ENCODE peak calls at places on chromosomes 13 and 19, in seven cellular contexts. U is IMR-90, A is H9, J is trophoblast cell, Y is neuronal stem cell, C is H1, H is mesenchymal stem cell. Q is an unnamed sample.

GRCh38 chr13:23786607-23787006 is 102.6 kb downstream of the MIPEP start:
- DNase-seq in U (no peak), A (no peak), J (no peak), Y (no peak), C (no peak), H (no peak), Q (no peak)

GRCh38 chr13:77583551-77583950 is 48.0 kb downstream of the SCEL start:
- DNase-seq in U (no peak), A (no peak), J (no peak), Y (no peak), C (no peak), H (no peak), Q (no peak)

GRCh38 chr19:1446713-1447564 is 3.0 kb upstream of the APC2 start:
- DNase-seq in U (no peak), A (peak; percentile 57), J (no peak), Y (no peak), C (peak; percentile 88), H (no peak), Q (no peak)

GRCh38 chr13:99590519-99591011 is 89.3 kb downstream of the TM9SF2 start:
- DNase-seq in U (peak; percentile 50), A (no peak), J (no peak), Y (no peak), C (no peak), H (no peak), Q (no peak)

GRCh38 chr13:51552027-51552426 is 32.2 kb upstream of the WDFY2 start:
- DNase-seq in U (no peak), A (no peak), J (no peak), Y (no peak), C (no peak), H (no peak), Q (no peak)

GRCh38 chr19:12751635-12752034 is at the start of gene BEST2:
- DNase-seq in U (no peak), A (peak; percentile 69), J (peak; percentile 54), Y (no peak), C (peak; percentile 77), H (no peak), Q (no peak)

GRCh38 chr19:10120538-10121198 is 969 bp upstream of the EIF3G start:
- DNase-seq in U (peak; percentile 92), A (no peak), J (peak; percentile 28), Y (no peak), C (no peak), H (peak; percentile 77), Q (no peak)

GRCh38 chr19:54573330-54573872 is at the start of gene LILRA2:
- DNase-seq in U (no peak), A (no peak), J (no peak), Y (no peak), C (no peak), H (no peak), Q (no peak)

GRCh38 chr13:64127856-64128255 is 2712.2 kb upstream of the PCDH20 start:
- DNase-seq in U (no peak), A (no peak), J (no peak), Y (no peak), C (no peak), H (no peak), Q (no peak)

GRCh38 chr19:32675720-32676185 is at the start of gene RGS9BP:
- DNase-seq in U (peak; percentile 59), A (peak; percentile 66), J (peak; percentile 54), Y (peak; percentile 46), C (peak; percentile 78), H (peak; percentile 82), Q (peak; percentile 49)

GRCh38 chr19:13051581-13052165 is 51.0 kb downstream of the LYL1 start:
- DNase-seq in U (peak; percentile 24), A (peak; percentile 89), J (peak; percentile 28), Y (peak; percentile 97), C (peak; percentile 85), H (peak; percentile 38), Q (peak; percentile 79)

GRCh38 chr13:48078251-48078656 is 16.6 kb downstream of the MED4 start:
- DNase-seq in U (no peak), A (no peak), J (no peak), Y (no peak), C (no peak), H (no peak), Q (peak; percentile 56)

GRCh38 chr13:48096670-48097069 is 1.8 kb upstream of the MED4 start:
- DNase-seq in U (no peak), A (no peak), J (no peak), Y (no peak), C (no peak), H (no peak), Q (no peak)

GRCh38 chr19:40598121-40598917 is 2.9 kb upstream of the LTBP4 start:
- DNase-seq in U (peak; percentile 87), A (peak; percentile 92), J (peak; percentile 85), Y (peak; percentile 92), C (peak; percentile 97), H (peak; percentile 89), Q (peak; percentile 92)

GRCh38 chr19:40600086-40600917 is 867 bp upstream of the LTBP4 start:
- DNase-seq in U (no peak), A (peak; percentile 33), J (no peak), Y (no peak), C (no peak), H (no peak), Q (no peak)

GRCh38 chr19:40601061-40601973 is at the start of gene LTBP4:
- DNase-seq in U (no peak), A (peak; percentile 40), J (no peak), Y (no peak), C (no peak), H (peak; percentile 56), Q (no peak)

GRCh38 chr19:40598918-40599307 is 2.3 kb upstream of the LTBP4 start:
- DNase-seq in U (no peak), A (no peak), J (no peak), Y (no peak), C (no peak), H (no peak), Q (no peak)

DNA sequence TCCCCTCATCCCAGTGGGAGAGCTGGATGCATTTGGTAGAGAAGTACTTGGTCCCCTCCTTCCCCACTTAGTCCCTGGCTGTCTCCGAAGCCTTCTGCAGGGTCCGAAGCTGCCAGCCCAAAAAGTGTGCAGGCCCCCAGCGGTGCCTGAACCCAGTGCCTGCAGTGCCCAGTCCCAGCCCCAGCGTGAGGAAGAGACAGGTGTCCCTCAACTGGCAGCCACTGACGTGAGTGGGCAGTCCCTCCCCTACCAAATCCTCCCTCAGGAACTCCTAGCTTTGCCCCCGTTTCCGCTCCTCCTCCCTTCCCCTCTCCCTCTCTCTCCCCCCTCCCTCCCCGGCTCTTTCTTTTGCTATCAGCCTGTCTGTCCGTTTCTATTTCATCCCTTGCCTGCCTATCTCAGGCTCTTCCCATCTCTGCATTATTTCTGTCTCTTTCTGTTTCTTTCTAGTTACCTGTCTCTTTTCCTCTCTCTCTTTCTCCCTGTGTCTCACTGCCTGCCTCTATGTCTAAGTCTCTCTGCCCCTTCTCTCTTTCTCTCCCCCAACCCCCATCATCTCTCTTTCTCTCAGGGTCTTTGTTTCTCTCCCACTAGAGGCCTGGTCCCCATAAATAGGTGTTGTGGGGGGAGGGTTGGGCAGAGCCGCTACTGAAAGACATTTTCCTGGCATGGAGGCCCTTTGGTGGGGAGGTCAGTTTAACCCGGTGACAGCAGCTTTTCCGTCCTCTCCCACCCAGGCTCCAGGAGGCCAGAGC is 1.7 kb upstream of the LTBP4 start:
- DNase-seq in U (no peak), A (peak; percentile 48), J (no peak), Y (no peak), C (no peak), H (no peak), Q (no peak)
- H3K4ac ChIP-seq in U (no peak overlapping the region), A (no peak overlapping the region), J (no peak overlapping the region), Y (no peak overlapping the region), C (no peak overlapping the region), H (no peak overlapping the region), Q (no peak overlapping the region)

DNA sequence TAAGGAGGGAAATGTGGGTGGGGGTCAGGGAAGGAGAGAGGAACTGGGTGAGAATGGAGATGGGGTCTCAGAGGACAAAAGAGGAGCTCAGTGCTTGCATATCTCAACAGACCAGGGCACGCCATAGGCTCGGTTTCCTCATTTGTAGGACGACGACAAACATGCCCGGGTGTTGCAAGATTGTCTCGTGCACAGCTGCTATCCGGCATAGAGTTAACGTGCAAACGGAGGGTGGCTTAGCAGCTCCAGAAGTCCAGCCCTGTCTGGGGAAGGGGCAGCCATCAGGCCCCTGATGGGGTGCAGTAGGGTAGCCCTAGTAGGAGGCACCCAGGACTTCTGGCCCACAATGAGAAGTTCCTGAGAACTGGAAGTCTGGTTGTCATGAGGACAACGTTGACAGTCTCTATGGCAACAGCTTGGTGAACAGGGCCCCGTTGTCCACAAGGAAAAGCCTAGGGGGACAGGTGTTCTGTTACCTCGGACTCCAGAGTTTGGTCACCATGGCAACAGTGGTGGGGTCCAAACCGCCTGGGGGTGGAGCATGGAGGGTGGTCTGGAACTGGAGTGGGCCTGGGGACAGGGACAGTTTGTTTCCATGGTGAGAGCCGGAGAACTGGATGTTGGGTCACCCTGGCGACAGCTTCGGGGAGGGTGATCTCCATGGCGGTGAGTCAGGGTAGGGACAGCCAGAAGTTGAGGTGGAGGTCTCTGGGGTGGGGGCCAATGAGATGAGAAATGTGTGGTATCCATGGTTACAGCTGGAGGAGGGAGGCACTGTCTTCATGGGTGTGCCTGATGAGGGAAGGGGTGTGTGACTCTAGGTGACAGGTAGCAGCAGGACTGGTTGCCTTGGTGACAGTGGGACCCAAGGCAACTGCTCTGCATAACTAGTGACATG is 16.8 kb downstream of the TM6SF2 start:
- DNase-seq in U (no peak), A (no peak), J (no peak), Y (no peak), C (no peak), H (no peak), Q (peak; percentile 73)
- H4K8ac ChIP-seq in U (no peak overlapping the region), A (no peak overlapping the region), J (no peak overlapping the region), Y (no peak overlapping the region), C (no peak overlapping the region), H (no peak overlapping the region), Q (no peak overlapping the region)

GRCh38 chr19:7981199-7981598 is 24.2 kb downstream of the ELAVL1 start:
- DNase-seq in U (no peak), A (no peak), J (no peak), Y (no peak), C (no peak), H (no peak), Q (no peak)

GRCh38 chr19:7980635-7981121 is 24.8 kb downstream of the ELAVL1 start:
- DNase-seq in U (no peak), A (no peak), J (no peak), Y (no peak), C (no peak), H (no peak), Q (no peak)

GRCh38 chr19:7979559-7979958 is 25.9 kb downstream of the ELAVL1 start:
- DNase-seq in U (no peak), A (no peak), J (no peak), Y (no peak), C (no peak), H (no peak), Q (no peak)

GRCh38 chr19:7979011-7979410 is 26.4 kb downstream of the ELAVL1 start:
- DNase-seq in U (no peak), A (no peak), J (no peak), Y (no peak), C (no peak), H (no peak), Q (no peak)

GRCh38 chr19:7980168-7980567 is 25.3 kb downstream of the ELAVL1 start:
- DNase-seq in U (no peak), A (no peak), J (no peak), Y (no peak), C (no peak), H (no peak), Q (no peak)
- H3K4ac ChIP-seq in U (no peak overlapping the region), A (no peak overlapping the region), J (no peak overlapping the region), Y (no peak overlapping the region), C (no peak overlapping the region), H (no peak overlapping the region), Q (no peak overlapping the region)

DNA sequence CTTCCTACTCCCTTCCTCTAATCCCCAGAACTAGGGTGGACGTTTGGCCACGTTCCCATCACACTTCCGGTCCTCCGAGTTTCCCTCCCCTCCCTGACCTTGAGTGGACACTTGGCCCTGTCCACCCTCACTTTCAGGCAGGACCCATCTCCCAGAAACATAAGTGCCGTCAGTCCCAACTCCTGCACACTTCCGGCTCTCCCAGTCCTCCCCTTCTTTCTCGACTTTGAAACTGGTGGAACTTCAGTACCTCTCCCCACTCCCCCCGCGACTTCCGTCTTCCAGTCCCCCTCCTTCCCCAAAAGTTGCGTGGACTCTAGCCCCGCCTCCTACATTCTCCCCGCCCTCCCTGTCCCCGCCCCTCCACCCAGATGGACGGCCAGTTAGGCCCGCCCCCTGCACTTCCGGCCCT is 278 bp upstream of the ZNF274 start:
- DNase-seq in U (no peak), A (no peak), J (no peak), Y (no peak), C (no peak), H (no peak), Q (no peak)
- H4K8ac ChIP-seq in U (peak overlapping the region; percentile 100), A (peak overlapping the region; percentile 23), J (peak overlapping the region; percentile 86), Y (no peak overlapping the region), C (no peak overlapping the region), H (peak overlapping the region; percentile 100), Q (no peak overlapping the region)